ENCODE peak calls at places on chromosomes 6 and 20, in five cellular contexts. T is upper lobe of right lung; V is CD8-positive, alpha-beta T cell; J is Caco-2; X is heart left ventricle. D is an unnamed sample.

GRCh38 chr6:137286926-137287325 is 67.7 kb upstream of the IFNGR1 start:
- DNase-seq in T (no peak), V (no peak), J (no peak), X (no peak), D (no peak)

GRCh38 chr20:36284751-36285150 is 21.4 kb upstream of the DLGAP4 start:
- DNase-seq in T (peak; percentile 21), V (no peak), J (peak; percentile 9), X (no peak), D (no peak)

GRCh38 chr6:154969796-154970195 is 25.3 kb upstream of the TIAM2 start:
- DNase-seq in T (no peak), V (no peak), J (no peak), X (no peak), D (no peak)

GRCh38 chr20:32527447-32528055 is 57.6 kb downstream of the NOL4L start:
- DNase-seq in T (no peak), V (no peak), J (no peak), X (no peak), D (peak; percentile 46)

GRCh38 chr6:75922226-75922625 is 150.2 kb downstream of the IMPG1 start:
- DNase-seq in T (no peak), V (no peak), J (no peak), X (no peak), D (no peak)

GRCh38 chr6:133568970-133569889 is 319.7 kb upstream of the TCF21 start:
- DNase-seq in T (no peak), V (no peak), J (peak; percentile 52), X (peak; percentile 42), D (no peak)

GRCh38 chr20:22795455-22795854 is 211.1 kb upstream of the FOXA2 start:
- DNase-seq in T (no peak), V (no peak), J (no peak), X (no peak), D (no peak)

GRCh38 chr20:20396794-20397193 is 28.9 kb downstream of the INSM1 start:
- DNase-seq in T (no peak), V (no peak), J (no peak), X (no peak), D (no peak)

GRCh38 chr6:1840491-1841121 is 230.9 kb downstream of the FOXC1 start:
- DNase-seq in T (no peak), V (no peak), J (no peak), X (no peak), D (no peak)

GRCh38 chr20:46199198-46199597 is 81.1 kb downstream of the CD40 start:
- DNase-seq in T (no peak), V (no peak), J (no peak), X (no peak), D (no peak)

GRCh38 chr6:101089640-101090039 is 208.5 kb upstream of the ASCC3 start:
- DNase-seq in T (no peak), V (no peak), J (no peak), X (no peak), D (no peak)

GRCh38 chr6:6751197-6751596 is 162.7 kb downstream of the LY86 start:
- DNase-seq in T (no peak), V (no peak), J (no peak), X (no peak), D (no peak)

GRCh38 chr6:6751615-6752014 is 163.1 kb downstream of the LY86 start:
- DNase-seq in T (peak; percentile 85), V (no peak), J (no peak), X (no peak), D (peak; percentile 87)

GRCh38 chr6:6753301-6753700 is 164.8 kb downstream of the LY86 start:
- DNase-seq in T (no peak), V (no peak), J (no peak), X (no peak), D (no peak)

GRCh38 chr6:6749791-6750434 is 161.4 kb downstream of the LY86 start:
- DNase-seq in T (peak; percentile 73), V (no peak), J (no peak), X (peak; percentile 70), D (peak; percentile 74)

DNA sequence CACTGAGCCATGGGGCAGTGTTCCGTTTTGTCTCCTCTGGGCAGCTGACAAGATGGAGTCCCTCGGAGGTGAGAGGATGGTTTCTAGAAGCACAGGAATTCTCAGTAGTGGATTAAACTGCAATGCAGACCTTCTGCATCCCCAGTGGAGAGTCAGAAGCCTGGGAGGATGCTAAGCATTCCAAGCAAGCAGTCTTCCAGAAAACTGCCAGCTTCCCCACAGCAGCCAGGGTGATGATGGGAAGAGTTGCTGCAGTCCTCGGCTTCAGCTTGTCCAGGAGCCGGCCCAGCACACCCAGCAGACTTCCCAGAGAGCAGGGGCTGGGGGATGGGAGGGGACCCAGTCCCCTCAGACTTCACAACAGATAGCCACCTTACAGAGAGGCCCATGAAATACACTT is 163.6 kb downstream of the LY86 start:
- DNase-seq in T (no peak), V (no peak), J (no peak), X (no peak), D (no peak)
- H3K4me1 ChIP-seq in T (peaks cover 38% of the 10 kb centered on the region), V (peaks cover 7% of the 10 kb centered on the region), J (peaks cover 15% of the 10 kb centered on the region), X (peaks cover 41% of the 10 kb centered on the region), D (peaks cover 44% of the 10 kb centered on the region)

GRCh38 chr20:63811491-63811875 is 19.6 kb downstream of the ZBTB46 start:
- DNase-seq in T (no peak), V (no peak), J (no peak), X (no peak), D (no peak)
- H3K4me1 ChIP-seq in T (no peaks in the 10 kb centered on the region), V (no peaks in the 10 kb centered on the region), J (no peaks in the 10 kb centered on the region), X (peaks cover 16% of the 10 kb centered on the region), D (no peaks in the 10 kb centered on the region)

GRCh38 chr6:35603326-35604202 is 85.2 kb downstream of the FKBP5 start:
- DNase-seq in T (no peak), V (no peak), J (no peak), X (no peak), D (no peak)
- H3K4me1 ChIP-seq in T (peaks cover 57% of the 10 kb centered on the region), V (peaks cover 75% of the 10 kb centered on the region), J (no peaks in the 10 kb centered on the region), X (peaks cover 41% of the 10 kb centered on the region), D (peaks cover 56% of the 10 kb centered on the region)

GRCh38 chr20:3900187-3900604 is 11.0 kb downstream of the PANK2 start:
- DNase-seq in T (no peak), V (no peak), J (no peak), X (no peak), D (no peak)
- H3K4me1 ChIP-seq in T (peaks cover 82% of the 10 kb centered on the region), V (peaks cover 59% of the 10 kb centered on the region), J (peaks cover 10% of the 10 kb centered on the region), X (peaks cover 56% of the 10 kb centered on the region), D (peaks cover 94% of the 10 kb centered on the region)

DNA sequence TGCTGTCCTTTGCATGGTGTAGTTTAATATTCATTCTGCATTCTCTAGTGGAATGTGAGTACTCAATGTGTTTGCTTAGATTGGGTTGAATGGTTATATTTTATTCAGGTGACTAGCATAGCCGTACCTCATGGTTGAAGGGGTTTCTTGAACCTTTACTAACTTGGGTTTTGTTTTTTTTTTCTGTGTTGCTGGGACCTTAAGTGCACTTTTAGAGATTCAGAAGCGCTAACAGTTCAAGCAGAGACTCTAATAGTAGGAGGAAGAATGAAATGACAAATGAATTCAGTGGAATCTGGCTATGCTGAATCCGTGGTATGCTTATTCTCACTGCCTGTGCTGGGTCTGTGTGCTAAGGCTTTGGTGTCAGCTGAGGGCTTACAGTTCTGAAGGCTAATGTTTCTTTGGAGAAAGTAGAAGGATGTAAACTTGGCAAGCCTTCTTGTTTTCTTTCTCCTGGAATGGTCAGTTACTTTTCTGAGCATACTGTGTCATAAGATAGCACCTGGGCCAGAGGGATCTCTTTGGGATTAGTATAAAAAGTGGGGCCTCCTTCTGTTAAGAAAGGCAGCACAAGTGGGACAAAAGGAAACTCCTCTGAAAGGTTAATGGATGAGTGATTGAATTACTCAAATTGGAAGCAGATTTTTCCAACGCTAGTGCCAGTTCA is 28.7 kb downstream of the RNF144B start:
- DNase-seq in T (no peak), V (no peak), J (no peak), X (no peak), D (no peak)
- H3K4me1 ChIP-seq in T (peaks cover 28% of the 10 kb centered on the region), V (no peaks in the 10 kb centered on the region), J (no peaks in the 10 kb centered on the region), X (no peaks in the 10 kb centered on the region), D (peaks cover 30% of the 10 kb centered on the region)

GRCh38 chr6:43716099-43716498 is 28.5 kb upstream of the MRPS18A start:
- DNase-seq in T (peak; percentile 61), V (no peak), J (no peak), X (no peak), D (no peak)

GRCh38 chr6:43715056-43715788 is 27.6 kb upstream of the MRPS18A start:
- DNase-seq in T (no peak), V (no peak), J (no peak), X (no peak), D (no peak)

GRCh38 chr6:43712590-43712989 is 25.0 kb upstream of the MRPS18A start:
- DNase-seq in T (no peak), V (no peak), J (no peak), X (no peak), D (no peak)

GRCh38 chr6:43713611-43714310 is 26.2 kb upstream of the MRPS18A start:
- DNase-seq in T (no peak), V (no peak), J (no peak), X (no peak), D (no peak)

GRCh38 chr6:43714311-43715055 is 26.9 kb upstream of the MRPS18A start:
- DNase-seq in T (no peak), V (no peak), J (no peak), X (peak; percentile 51), D (no peak)
- H3K4me1 ChIP-seq in T (peaks cover 18% of the 10 kb centered on the region), V (no peaks in the 10 kb centered on the region), J (no peaks in the 10 kb centered on the region), X (peaks cover 23% of the 10 kb centered on the region), D (peaks cover 31% of the 10 kb centered on the region)

DNA sequence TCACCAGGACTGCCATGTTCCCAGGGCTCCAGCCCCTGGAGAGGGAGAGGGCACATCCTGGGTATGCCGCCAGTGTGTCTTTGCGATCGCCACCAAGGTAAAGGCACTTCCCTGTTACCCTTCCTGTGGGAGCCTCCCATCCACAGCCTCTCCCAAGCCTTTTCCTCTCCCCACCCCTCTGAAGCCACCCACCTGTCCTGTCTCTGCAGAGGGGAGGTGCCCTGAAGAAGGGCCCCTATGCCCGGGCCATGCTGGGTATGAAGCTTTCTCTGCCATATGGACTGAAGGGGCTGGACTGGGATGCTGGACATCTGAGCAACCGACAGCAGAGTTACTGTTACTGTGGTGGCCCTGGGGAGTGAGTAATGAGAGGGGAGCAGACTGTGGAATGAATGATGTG is 2.4 kb downstream of the PHF1 start:
- DNase-seq in T (no peak), V (no peak), J (no peak), X (no peak), D (no peak)
- H3K4me1 ChIP-seq in T (peaks cover 39% of the 10 kb centered on the region), V (peaks cover 63% of the 10 kb centered on the region), J (peaks cover 22% of the 10 kb centered on the region), X (peaks cover 28% of the 10 kb centered on the region), D (peaks cover 46% of the 10 kb centered on the region)

GRCh38 chr6:169491482-169491881 is 210.3 kb downstream of the WDR27 start:
- DNase-seq in T (no peak), V (no peak), J (no peak), X (no peak), D (no peak)

GRCh38 chr6:169487579-169488205 is 214.1 kb downstream of the WDR27 start:
- DNase-seq in T (no peak), V (no peak), J (no peak), X (no peak), D (no peak)

GRCh38 chr6:169489642-169490408 is 212.0 kb downstream of the WDR27 start:
- DNase-seq in T (no peak), V (no peak), J (no peak), X (no peak), D (no peak)

GRCh38 chr6:169490830-169491229 is 211.0 kb downstream of the WDR27 start:
- DNase-seq in T (no peak), V (no peak), J (no peak), X (no peak), D (no peak)

DNA sequence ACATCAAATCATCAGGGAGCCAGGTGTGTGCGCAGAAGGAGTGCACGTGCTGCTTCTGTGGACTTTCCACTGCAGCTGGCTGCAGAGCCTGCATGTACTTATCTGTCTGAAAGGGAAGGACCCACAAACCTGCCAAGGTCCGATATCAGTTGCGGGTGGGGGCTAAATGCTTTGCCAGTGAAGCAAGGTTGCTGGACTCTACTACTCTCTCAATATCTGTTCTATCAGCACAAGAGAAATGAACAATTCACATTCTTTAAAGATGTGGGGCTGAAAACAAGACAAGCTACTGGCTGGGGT is 211.5 kb downstream of the WDR27 start:
- DNase-seq in T (no peak), V (no peak), J (no peak), X (no peak), D (no peak)
- H3K4me1 ChIP-seq in T (no peaks in the 10 kb centered on the region), V (no peaks in the 10 kb centered on the region), J (no peaks in the 10 kb centered on the region), X (peaks cover 3% of the 10 kb centered on the region), D (peaks cover 9% of the 10 kb centered on the region)

D was measured in lower lobe of right lung.